ENCODE peak calls at places on chromosomes 3 and 15, in nine cellular contexts. I is WTC11, B is psoas muscle, N is fibroblast of mammary gland, T is heart right ventricle, G is body of pancreas, O is suprapubic skin, Z is nephron progenitor cell, K is transverse colon. H is an unnamed sample.
A peak's percentile ranks its signal among the peaks of the same experiment; 100 is the strongest.

GRCh38 chr15:65094294-65094995 is 17.9 kb downstream of the KBTBD13 start:
- DNase-seq in I (no peak), B (no peak), N (no peak), T (no peak), G (no peak), O (no peak), Z (no peak), K (peak; percentile 33), H (no peak)

GRCh38 chr3:148008591-148008990 is 599.4 kb downstream of the ZIC1 start:
- DNase-seq in I (no peak), B (no peak), N (no peak), T (no peak), G (no peak), O (no peak), Z (no peak), K (no peak), H (no peak)

GRCh38 chr3:102447272-102447671 is 12.5 kb downstream of the ZPLD1 start:
- DNase-seq in I (no peak), B (no peak), N (peak; percentile 64), T (no peak), G (no peak), O (no peak), Z (no peak), K (no peak), H (no peak)

GRCh38 chr3:45592830-45593707 is 1.5 kb upstream of the LIMD1 start:
- DNase-seq in I (peak; percentile 96), B (peak; percentile 95), N (peak; percentile 92), T (peak; percentile 94), G (peak; percentile 91), O (peak; percentile 95), Z (peak; percentile 83), K (peak; percentile 96), H (peak; percentile 94)

GRCh38 chr15:82046668-82047492 is 1.1 kb upstream of the MEX3B start:
- DNase-seq in I (peak; percentile 97), B (peak; percentile 94), N (peak; percentile 79), T (peak; percentile 94), G (peak; percentile 82), O (peak; percentile 93), Z (peak; percentile 98), K (peak; percentile 88), H (peak; percentile 89)

GRCh38 chr3:19748782-19749447 is 185.1 kb downstream of the EFHB start:
- DNase-seq in I (no peak), B (no peak), N (no peak), T (no peak), G (peak; percentile 10), O (no peak), Z (no peak), K (no peak), H (no peak)

GRCh38 chr3:162729686-162730085 is 1233.1 kb downstream of the OTOL1 start:
- DNase-seq in I (no peak), B (no peak), N (peak; percentile 81), T (no peak), G (no peak), O (no peak), Z (no peak), K (no peak), H (no peak)

GRCh38 chr3:186839874-186840641 is 2.5 kb upstream of the ADIPOQ start:
- DNase-seq in I (no peak), B (no peak), N (peak; percentile 36), T (no peak), G (no peak), O (no peak), Z (no peak), K (no peak), H (no peak)

GRCh38 chr3:155252535-155252934 is 40.9 kb downstream of the STRIT1 start:
- DNase-seq in I (no peak), B (no peak), N (peak; percentile 93), T (no peak), G (no peak), O (no peak), Z (no peak), K (no peak), H (no peak)

DNA sequence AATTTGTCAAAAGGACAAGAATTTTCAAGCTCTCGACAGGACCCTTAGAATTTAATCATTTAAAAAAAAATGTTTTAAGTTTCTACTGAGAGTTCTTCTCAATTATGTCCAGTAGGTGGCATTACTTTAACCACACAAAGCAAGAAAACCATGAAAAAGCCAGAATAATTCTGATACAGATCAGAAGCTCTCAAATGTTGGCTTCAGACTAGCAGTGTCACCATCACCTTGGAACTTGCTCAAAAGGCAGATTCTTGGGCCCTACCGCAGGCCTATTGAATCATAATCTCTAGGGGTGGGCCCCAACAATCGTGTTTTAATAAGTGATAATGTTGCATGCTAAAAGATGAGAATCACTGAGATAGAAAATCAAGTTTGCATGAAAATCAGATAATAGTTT is 99.5 kb upstream of the KCNMB2 start:
- DNase-seq in I (no peak), B (no peak), N (peak; percentile 69), T (no peak), G (no peak), O (no peak), Z (no peak), K (no peak), H (no peak)
- TF ChIP-seq CTCF in I (no peak), B (peak; percentile 57), N (peak; percentile 57), T (peak; percentile 30), G (peak; percentile 62), O (no peak), Z (peak; percentile 61), K (peak; percentile 55), H (peak; percentile 43)

GRCh38 chr3:125381314-125381713 is 6.2 kb upstream of the ZNF148 start:
- DNase-seq in I (no peak), B (no peak), N (no peak), T (no peak), G (no peak), O (no peak), Z (no peak), K (no peak), H (no peak)

GRCh38 chr3:125386811-125387210 is 11.7 kb upstream of the ZNF148 start:
- DNase-seq in I (no peak), B (no peak), N (peak; percentile 90), T (no peak), G (no peak), O (no peak), Z (no peak), K (no peak), H (no peak)

GRCh38 chr3:125382323-125382722 is 7.2 kb upstream of the ZNF148 start:
- DNase-seq in I (no peak), B (no peak), N (no peak), T (no peak), G (no peak), O (no peak), Z (no peak), K (no peak), H (no peak)

GRCh38 chr3:125381743-125382142 is 6.6 kb upstream of the ZNF148 start:
- DNase-seq in I (no peak), B (no peak), N (peak; percentile 48), T (no peak), G (no peak), O (no peak), Z (no peak), K (no peak), H (no peak)

GRCh38 chr3:125383744-125384143 is 8.6 kb upstream of the ZNF148 start:
- DNase-seq in I (no peak), B (no peak), N (no peak), T (no peak), G (no peak), O (no peak), Z (no peak), K (no peak), H (no peak)
- TF ChIP-seq CTCF in I (no peak), B (no peak), N (no peak), T (no peak), G (no peak), O (no peak), Z (no peak), K (no peak), H (no peak)

GRCh38 chr15:39969871-39970270 is 36.0 kb downstream of the EIF2AK4 start:
- DNase-seq in I (no peak), B (peak; percentile 58), N (peak; percentile 60), T (peak; percentile 40), G (peak; percentile 20), O (peak; percentile 81), Z (no peak), K (peak; percentile 81), H (no peak)
- TF ChIP-seq CTCF in I (no peak), B (no peak), N (no peak), T (no peak), G (no peak), O (no peak), Z (no peak), K (no peak), H (no peak)

GRCh38 chr3:29644261-29644660 is 363.4 kb downstream of the RBMS3 start:
- DNase-seq in I (no peak), B (no peak), N (peak; percentile 71), T (no peak), G (no peak), O (no peak), Z (no peak), K (no peak), H (no peak)
- TF ChIP-seq CTCF in I (no peak), B (peak; percentile 8), N (peak; percentile 16), T (no peak), G (no peak), O (no peak), Z (no peak), K (no peak), H (no peak)

H was measured in Peyer's patch.